ENCODE peak calls at places on chromosomes 2 and 18, in seven cellular contexts. One of them, this sample, is unnamed.

GRCh38 chr2:152468832-152469692 is 134.1 kb downstream of the FMNL2 start:
- DNase-seq in HFF-Myc: no peak
- DNase-seq in RWPE1: peak
- DNase-seq in neural crest cell: no peak
- DNase-seq in fibroblast of mammary gland: peak
- DNase-seq in DND-41: no peak
- DNase-seq in AG04449: no peak
- DNase-seq in this sample: no peak

GRCh38 chr2:101781730-101782426 is 84.4 kb downstream of the MAP4K4 start:
- DNase-seq in HFF-Myc: no peak
- DNase-seq in RWPE1: no peak
- DNase-seq in neural crest cell: no peak
- DNase-seq in fibroblast of mammary gland: no peak
- DNase-seq in DND-41: no peak
- DNase-seq in AG04449: no peak
- DNase-seq in this sample: no peak

GRCh38 chr2:173077506-173078177 is 2.0 kb downstream of the MAP3K20 start:
- DNase-seq in HFF-Myc: no peak
- DNase-seq in RWPE1: no peak
- DNase-seq in neural crest cell: no peak
- DNase-seq in fibroblast of mammary gland: peak
- DNase-seq in DND-41: no peak
- DNase-seq in AG04449: no peak
- DNase-seq in this sample: no peak

GRCh38 chr18:36775396-36775795 is 53.4 kb downstream of the TPGS2 start:
- DNase-seq in HFF-Myc: no peak
- DNase-seq in RWPE1: no peak
- DNase-seq in neural crest cell: no peak
- DNase-seq in fibroblast of mammary gland: no peak
- DNase-seq in DND-41: no peak
- DNase-seq in AG04449: no peak
- DNase-seq in this sample: no peak

GRCh38 chr2:22189893-22190292 is 1066.1 kb downstream of the TDRD15 start:
- DNase-seq in HFF-Myc: no peak
- DNase-seq in RWPE1: no peak
- DNase-seq in neural crest cell: no peak
- DNase-seq in fibroblast of mammary gland: no peak
- DNase-seq in DND-41: no peak
- DNase-seq in AG04449: no peak
- DNase-seq in this sample: no peak

GRCh38 chr2:221124542-221125235 is 447.4 kb downstream of the EPHA4 start:
- DNase-seq in HFF-Myc: no peak
- DNase-seq in RWPE1: peak
- DNase-seq in neural crest cell: no peak
- DNase-seq in fibroblast of mammary gland: no peak
- DNase-seq in DND-41: no peak
- DNase-seq in AG04449: no peak
- DNase-seq in this sample: no peak

GRCh38 chr2:194559964-194560363 is 1097.1 kb upstream of the SLC39A10 start:
- DNase-seq in HFF-Myc: no peak
- DNase-seq in RWPE1: no peak
- DNase-seq in neural crest cell: no peak
- DNase-seq in fibroblast of mammary gland: no peak
- DNase-seq in DND-41: no peak
- DNase-seq in AG04449: no peak
- DNase-seq in this sample: no peak

GRCh38 chr2:21422050-21422449 is 298.3 kb downstream of the TDRD15 start:
- DNase-seq in HFF-Myc: no peak
- DNase-seq in RWPE1: no peak
- DNase-seq in neural crest cell: peak
- DNase-seq in fibroblast of mammary gland: no peak
- DNase-seq in DND-41: peak
- DNase-seq in AG04449: no peak
- DNase-seq in this sample: no peak

GRCh38 chr18:5964596-5964995 is 69.3 kb upstream of the TMEM200C start:
- DNase-seq in HFF-Myc: no peak
- DNase-seq in RWPE1: no peak
- DNase-seq in neural crest cell: no peak
- DNase-seq in fibroblast of mammary gland: no peak
- DNase-seq in DND-41: no peak
- DNase-seq in AG04449: no peak
- DNase-seq in this sample: no peak

GRCh38 chr2:68537872-68538271 is 70.5 kb downstream of the APLF start:
- DNase-seq in HFF-Myc: no peak
- DNase-seq in RWPE1: no peak
- DNase-seq in neural crest cell: no peak
- DNase-seq in fibroblast of mammary gland: peak
- DNase-seq in DND-41: no peak
- DNase-seq in AG04449: peak
- DNase-seq in this sample: no peak

GRCh38 chr18:68439672-68440071 is 275.2 kb downstream of the TMX3 start:
- DNase-seq in HFF-Myc: no peak
- DNase-seq in RWPE1: no peak
- DNase-seq in neural crest cell: no peak
- DNase-seq in fibroblast of mammary gland: peak
- DNase-seq in DND-41: no peak
- DNase-seq in AG04449: no peak
- DNase-seq in this sample: no peak

GRCh38 chr2:196066794-196067382 is 1.7 kb downstream of the DNAH7 start:
- DNase-seq in HFF-Myc: no peak
- DNase-seq in RWPE1: peak
- DNase-seq in neural crest cell: no peak
- DNase-seq in fibroblast of mammary gland: peak
- DNase-seq in DND-41: no peak
- DNase-seq in AG04449: no peak
- DNase-seq in this sample: no peak

GRCh38 chr2:66426250-66427064 is 8.5 kb upstream of the MEIS1 start:
- DNase-seq in HFF-Myc: no peak
- DNase-seq in RWPE1: no peak
- DNase-seq in neural crest cell: no peak
- DNase-seq in fibroblast of mammary gland: no peak
- DNase-seq in DND-41: no peak
- DNase-seq in AG04449: no peak
- DNase-seq in this sample: no peak

GRCh38 chr2:72990695-72991438 is 73.5 kb downstream of the EMX1 start:
- DNase-seq in HFF-Myc: no peak
- DNase-seq in RWPE1: no peak
- DNase-seq in neural crest cell: no peak
- DNase-seq in fibroblast of mammary gland: no peak
- DNase-seq in DND-41: no peak
- DNase-seq in AG04449: no peak
- DNase-seq in this sample: no peak

GRCh38 chr2:178997477-178997876 is 52.5 kb downstream of the CCDC141 start:
- DNase-seq in HFF-Myc: no peak
- DNase-seq in RWPE1: no peak
- DNase-seq in neural crest cell: no peak
- DNase-seq in fibroblast of mammary gland: no peak
- DNase-seq in DND-41: no peak
- DNase-seq in AG04449: no peak
- DNase-seq in this sample: no peak

GRCh38 chr2:240958366-240959213 is 39.8 kb upstream of the SNED1 start:
- DNase-seq in HFF-Myc: no peak
- DNase-seq in RWPE1: no peak
- DNase-seq in neural crest cell: no peak
- DNase-seq in fibroblast of mammary gland: no peak
- DNase-seq in DND-41: peak
- DNase-seq in AG04449: no peak
- DNase-seq in this sample: no peak

GRCh38 chr2:96888082-96889011 is 18.5 kb upstream of the SEMA4C start:
- DNase-seq in HFF-Myc: no peak
- DNase-seq in RWPE1: no peak
- DNase-seq in neural crest cell: no peak
- DNase-seq in fibroblast of mammary gland: no peak
- DNase-seq in DND-41: no peak
- DNase-seq in AG04449: no peak
- DNase-seq in this sample: no peak

GRCh38 chr2:211181626-211182025 is 625.2 kb downstream of the CPS1 start:
- DNase-seq in HFF-Myc: no peak
- DNase-seq in RWPE1: no peak
- DNase-seq in neural crest cell: peak
- DNase-seq in fibroblast of mammary gland: no peak
- DNase-seq in DND-41: no peak
- DNase-seq in AG04449: no peak
- DNase-seq in this sample: no peak

GRCh38 chr18:39842042-39842791 is 2112.8 kb upstream of the PIK3C3 start:
- DNase-seq in HFF-Myc: no peak
- DNase-seq in RWPE1: no peak
- DNase-seq in neural crest cell: no peak
- DNase-seq in fibroblast of mammary gland: no peak
- DNase-seq in DND-41: no peak
- DNase-seq in AG04449: no peak
- DNase-seq in this sample: no peak

GRCh38 chr2:127857494-127857818 is 499 bp downstream of the POLR2D start:
- DNase-seq in HFF-Myc: no peak
- DNase-seq in RWPE1: peak
- DNase-seq in neural crest cell: no peak
- DNase-seq in fibroblast of mammary gland: peak
- DNase-seq in DND-41: peak
- DNase-seq in AG04449: no peak
- DNase-seq in this sample: no peak

GRCh38 chr2:67918471-67918870 is 144.3 kb downstream of the C1D start:
- DNase-seq in HFF-Myc: no peak
- DNase-seq in RWPE1: no peak
- DNase-seq in neural crest cell: no peak
- DNase-seq in fibroblast of mammary gland: no peak
- DNase-seq in DND-41: no peak
- DNase-seq in AG04449: no peak
- DNase-seq in this sample: no peak

GRCh38 chr2:29013046-29013780 is 32.1 kb downstream of the TOGARAM2 start:
- DNase-seq in HFF-Myc: no peak
- DNase-seq in RWPE1: peak
- DNase-seq in neural crest cell: no peak
- DNase-seq in fibroblast of mammary gland: no peak
- DNase-seq in DND-41: no peak
- DNase-seq in AG04449: no peak
- DNase-seq in this sample: no peak
- TF ChIP-seq CTCF in HFF-Myc: no peak
- TF ChIP-seq CTCF in RWPE1: no peak
- TF ChIP-seq CTCF in neural crest cell: no peak
- TF ChIP-seq CTCF in fibroblast of mammary gland: no peak
- TF ChIP-seq CTCF in DND-41: no peak
- TF ChIP-seq CTCF in AG04449: no peak
- TF ChIP-seq CTCF in this sample: no peak

DNA sequence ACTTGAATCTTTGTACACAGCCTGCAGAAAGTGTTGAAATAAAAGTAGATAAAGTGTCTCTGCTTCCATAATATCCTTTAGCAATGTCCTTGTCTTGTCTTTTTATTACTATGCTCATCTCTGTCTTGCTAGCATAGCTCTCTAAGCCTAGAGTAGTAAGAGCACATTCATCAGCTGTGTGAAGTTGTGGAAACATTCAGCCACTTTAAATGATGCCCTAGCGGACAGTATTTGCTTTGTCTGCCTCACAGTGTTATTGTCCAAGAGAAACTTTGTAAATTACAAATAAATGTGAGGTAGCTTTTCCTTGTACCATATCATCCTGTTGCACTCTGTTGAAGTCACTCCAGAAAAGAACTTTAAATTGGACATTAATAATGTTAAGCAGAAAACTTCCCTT is 60.3 kb upstream of the TTC21B start:
- DNase-seq in HFF-Myc: no peak
- DNase-seq in RWPE1: no peak
- DNase-seq in neural crest cell: no peak
- DNase-seq in fibroblast of mammary gland: no peak
- DNase-seq in DND-41: no peak
- DNase-seq in AG04449: no peak
- DNase-seq in this sample: no peak
- TF ChIP-seq CTCF in HFF-Myc: no peak
- TF ChIP-seq CTCF in RWPE1: no peak
- TF ChIP-seq CTCF in neural crest cell: no peak
- TF ChIP-seq CTCF in fibroblast of mammary gland: no peak
- TF ChIP-seq CTCF in DND-41: no peak
- TF ChIP-seq CTCF in AG04449: no peak
- TF ChIP-seq CTCF in this sample: no peak

GRCh38 chr2:225894240-225894980 is 494.9 kb downstream of the NYAP2 start:
- DNase-seq in HFF-Myc: peak
- DNase-seq in RWPE1: peak
- DNase-seq in neural crest cell: no peak
- DNase-seq in fibroblast of mammary gland: peak
- DNase-seq in DND-41: no peak
- DNase-seq in AG04449: peak
- DNase-seq in this sample: peak

GRCh38 chr2:225891013-225891412 is 491.5 kb downstream of the NYAP2 start:
- DNase-seq in HFF-Myc: no peak
- DNase-seq in RWPE1: no peak
- DNase-seq in neural crest cell: no peak
- DNase-seq in fibroblast of mammary gland: no peak
- DNase-seq in DND-41: no peak
- DNase-seq in AG04449: no peak
- DNase-seq in this sample: no peak

GRCh38 chr2:225893151-225893550 is 493.6 kb downstream of the NYAP2 start:
- DNase-seq in HFF-Myc: no peak
- DNase-seq in RWPE1: no peak
- DNase-seq in neural crest cell: no peak
- DNase-seq in fibroblast of mammary gland: peak
- DNase-seq in DND-41: no peak
- DNase-seq in AG04449: no peak
- DNase-seq in this sample: no peak

GRCh38 chr2:225895126-225895525 is 495.6 kb downstream of the NYAP2 start:
- DNase-seq in HFF-Myc: no peak
- DNase-seq in RWPE1: no peak
- DNase-seq in neural crest cell: no peak
- DNase-seq in fibroblast of mammary gland: peak
- DNase-seq in DND-41: no peak
- DNase-seq in AG04449: no peak
- DNase-seq in this sample: peak

GRCh38 chr2:225889452-225889851 is 489.9 kb downstream of the NYAP2 start:
- DNase-seq in HFF-Myc: peak
- DNase-seq in RWPE1: peak
- DNase-seq in neural crest cell: peak
- DNase-seq in fibroblast of mammary gland: peak
- DNase-seq in DND-41: peak
- DNase-seq in AG04449: peak
- DNase-seq in this sample: peak
- TF ChIP-seq CTCF in HFF-Myc: peak
- TF ChIP-seq CTCF in RWPE1: peak
- TF ChIP-seq CTCF in neural crest cell: peak
- TF ChIP-seq CTCF in fibroblast of mammary gland: peak
- TF ChIP-seq CTCF in DND-41: peak
- TF ChIP-seq CTCF in AG04449: peak
- TF ChIP-seq CTCF in this sample: peak

DNA sequence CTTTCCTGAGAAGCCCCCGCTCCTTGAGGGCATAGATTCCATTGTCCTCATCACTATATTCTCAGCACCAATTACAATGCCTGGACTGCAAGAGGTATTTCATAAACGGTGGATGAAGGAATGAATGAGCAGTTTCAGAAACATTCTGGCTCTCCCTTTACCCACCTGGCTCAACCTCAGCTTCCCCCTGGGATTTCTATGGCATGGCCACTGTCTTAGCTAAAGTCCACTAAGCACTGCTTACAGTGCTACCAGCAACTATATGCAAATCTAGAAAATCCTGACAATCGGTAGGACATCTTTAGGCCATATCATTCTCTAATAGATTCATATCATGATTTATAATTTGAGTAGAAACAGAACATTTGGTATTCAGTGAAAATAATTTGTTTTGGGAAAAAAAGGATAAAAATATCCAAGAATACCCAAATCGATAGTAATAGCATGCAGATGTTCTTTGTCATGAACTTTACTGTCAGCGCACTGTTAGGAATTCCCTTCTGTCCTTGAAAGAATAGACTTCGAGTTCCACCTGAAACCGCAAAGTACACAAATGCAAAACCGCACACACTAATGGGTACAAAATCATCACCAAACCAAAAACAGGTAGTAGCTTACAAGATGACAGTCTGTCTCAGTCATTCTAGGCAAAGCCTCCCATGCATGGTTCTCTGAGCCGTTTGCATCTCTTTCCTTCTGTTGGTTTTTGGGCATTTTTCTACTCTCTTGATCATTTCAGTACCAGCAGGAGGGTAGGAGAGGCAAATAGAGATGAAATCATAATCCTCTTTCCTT is 303.6 kb upstream of the ID2 start:
- DNase-seq in HFF-Myc: no peak
- DNase-seq in RWPE1: no peak
- DNase-seq in neural crest cell: no peak
- DNase-seq in fibroblast of mammary gland: no peak
- DNase-seq in DND-41: no peak
- DNase-seq in AG04449: no peak
- DNase-seq in this sample: no peak
- TF ChIP-seq CTCF in HFF-Myc: no peak
- TF ChIP-seq CTCF in RWPE1: no peak
- TF ChIP-seq CTCF in neural crest cell: no peak
- TF ChIP-seq CTCF in fibroblast of mammary gland: no peak
- TF ChIP-seq CTCF in DND-41: no peak
- TF ChIP-seq CTCF in AG04449: no peak
- TF ChIP-seq CTCF in this sample: no peak

This sample was measured in AG09319.